ENCODE peak calls at places on chromosomes 12 and 14, in five cellular contexts. One of them, this sample, is unnamed.

GRCh38 chr12:130074661-130075406 is 87.4 kb upstream of the FZD10 start:
- DNase-seq in upper lobe of right lung: no peak
- DNase-seq in HFF-Myc: no peak
- DNase-seq in fibroblast of the aortic adventitia: no peak
- DNase-seq in fibroblast of lung: no peak
- DNase-seq in this sample: no peak

GRCh38 chr12:108750471-108751402 is 19.4 kb upstream of the CORO1C start:
- DNase-seq in fibroblast of lung: no peak
- DNase-seq in fibroblast of the aortic adventitia: peak
- DNase-seq in HFF-Myc: no peak
- DNase-seq in upper lobe of right lung: peak
- DNase-seq in this sample: no peak

GRCh38 chr14:93926209-93926872 is 803 bp upstream of the FAM181A start:
- DNase-seq in HFF-Myc: no peak
- DNase-seq in fibroblast of the aortic adventitia: no peak
- DNase-seq in upper lobe of right lung: no peak
- DNase-seq in fibroblast of lung: no peak
- DNase-seq in this sample: no peak

GRCh38 chr14:34030864-34031263 is 80.0 kb upstream of the EGLN3 start:
- DNase-seq in HFF-Myc: peak
- DNase-seq in upper lobe of right lung: no peak
- DNase-seq in fibroblast of lung: peak
- DNase-seq in fibroblast of the aortic adventitia: peak
- DNase-seq in this sample: peak

GRCh38 chr14:53663709-53664108 is 292.9 kb downstream of the BMP4 start:
- DNase-seq in fibroblast of the aortic adventitia: peak
- DNase-seq in upper lobe of right lung: no peak
- DNase-seq in HFF-Myc: no peak
- DNase-seq in fibroblast of lung: peak
- DNase-seq in this sample: peak

GRCh38 chr12:65532744-65533143 is 254.3 kb downstream of the MSRB3 start:
- DNase-seq in fibroblast of the aortic adventitia: peak
- DNase-seq in fibroblast of lung: peak
- DNase-seq in upper lobe of right lung: no peak
- DNase-seq in HFF-Myc: peak
- DNase-seq in this sample: peak

GRCh38 chr12:77696183-77696582 is 134.5 kb upstream of the NAV3 start:
- DNase-seq in fibroblast of lung: no peak
- DNase-seq in fibroblast of the aortic adventitia: peak
- DNase-seq in upper lobe of right lung: no peak
- DNase-seq in HFF-Myc: no peak
- DNase-seq in this sample: no peak

GRCh38 chr12:111221296-111222026 is 147.4 kb downstream of the PHETA1 start:
- DNase-seq in fibroblast of lung: no peak
- DNase-seq in fibroblast of the aortic adventitia: no peak
- DNase-seq in HFF-Myc: no peak
- DNase-seq in upper lobe of right lung: no peak
- DNase-seq in this sample: no peak

GRCh38 chr12:76037130-76038105 is 5.8 kb upstream of the PHLDA1 start:
- DNase-seq in fibroblast of the aortic adventitia: peak
- DNase-seq in fibroblast of lung: peak
- DNase-seq in upper lobe of right lung: no peak
- DNase-seq in HFF-Myc: peak
- DNase-seq in this sample: peak

GRCh38 chr12:101982307-101982706 is 79.5 kb downstream of the WASHC3 start:
- DNase-seq in fibroblast of lung: no peak
- DNase-seq in fibroblast of the aortic adventitia: no peak
- DNase-seq in HFF-Myc: no peak
- DNase-seq in upper lobe of right lung: no peak
- DNase-seq in this sample: no peak

GRCh38 chr12:77847665-77848431 is 17.2 kb downstream of the NAV3 start:
- DNase-seq in HFF-Myc: peak
- DNase-seq in fibroblast of the aortic adventitia: peak
- DNase-seq in fibroblast of lung: peak
- DNase-seq in upper lobe of right lung: no peak
- DNase-seq in this sample: peak

GRCh38 chr12:26205298-26205697 is 9.9 kb downstream of the SSPN start:
- DNase-seq in upper lobe of right lung: no peak
- DNase-seq in HFF-Myc: no peak
- DNase-seq in fibroblast of lung: no peak
- DNase-seq in fibroblast of the aortic adventitia: no peak
- DNase-seq in this sample: no peak

GRCh38 chr12:27334052-27334720 is 1.6 kb downstream of the BMAL2 start:
- DNase-seq in fibroblast of lung: no peak
- DNase-seq in upper lobe of right lung: no peak
- DNase-seq in fibroblast of the aortic adventitia: no peak
- DNase-seq in HFF-Myc: no peak
- DNase-seq in this sample: no peak

GRCh38 chr14:93231129-93231979 is 24.3 kb downstream of the UBR7 start:
- DNase-seq in fibroblast of lung: peak
- DNase-seq in upper lobe of right lung: peak
- DNase-seq in fibroblast of the aortic adventitia: peak
- DNase-seq in HFF-Myc: no peak
- DNase-seq in this sample: peak

GRCh38 chr14:81310606-81311005 is 89.5 kb downstream of the STON2 start:
- DNase-seq in fibroblast of the aortic adventitia: no peak
- DNase-seq in upper lobe of right lung: no peak
- DNase-seq in fibroblast of lung: no peak
- DNase-seq in HFF-Myc: no peak
- DNase-seq in this sample: no peak

GRCh38 chr12:75658826-75659823 is 147.7 kb upstream of the KRR1 start:
- DNase-seq in fibroblast of the aortic adventitia: peak
- DNase-seq in fibroblast of lung: peak
- DNase-seq in upper lobe of right lung: no peak
- DNase-seq in HFF-Myc: peak
- DNase-seq in this sample: peak

GRCh38 chr12:74490390-74491064 is 47.1 kb upstream of the ATXN7L3B start:
- DNase-seq in HFF-Myc: no peak
- DNase-seq in upper lobe of right lung: no peak
- DNase-seq in fibroblast of lung: no peak
- DNase-seq in fibroblast of the aortic adventitia: no peak
- DNase-seq in this sample: no peak

GRCh38 chr12:123445388-123446344 is 9.2 kb upstream of the RILPL2 start:
- DNase-seq in fibroblast of the aortic adventitia: peak
- DNase-seq in fibroblast of lung: peak
- DNase-seq in upper lobe of right lung: peak
- DNase-seq in HFF-Myc: no peak
- DNase-seq in this sample: peak

GRCh38 chr12:71397433-71397954 is 42.1 kb upstream of the LGR5 start:
- DNase-seq in HFF-Myc: no peak
- DNase-seq in fibroblast of the aortic adventitia: peak
- DNase-seq in fibroblast of lung: no peak
- DNase-seq in upper lobe of right lung: no peak
- DNase-seq in this sample: no peak

GRCh38 chr12:19477071-19477470 is 37.8 kb downstream of the AEBP2 start:
- DNase-seq in fibroblast of the aortic adventitia: no peak
- DNase-seq in fibroblast of lung: no peak
- DNase-seq in upper lobe of right lung: no peak
- DNase-seq in HFF-Myc: no peak
- DNase-seq in this sample: no peak

GRCh38 chr12:72075891-72076557 is 137.4 kb downstream of the TPH2 start:
- DNase-seq in HFF-Myc: no peak
- DNase-seq in fibroblast of lung: no peak
- DNase-seq in fibroblast of the aortic adventitia: no peak
- DNase-seq in upper lobe of right lung: peak
- DNase-seq in this sample: no peak

GRCh38 chr14:94769413-94770250 is at the start of gene GSC:
- DNase-seq in HFF-Myc: no peak
- DNase-seq in upper lobe of right lung: no peak
- DNase-seq in fibroblast of lung: no peak
- DNase-seq in fibroblast of the aortic adventitia: peak
- DNase-seq in this sample: peak

GRCh38 chr14:31161274-31161673 is 46.3 kb downstream of the HECTD1 start:
- DNase-seq in fibroblast of the aortic adventitia: no peak
- DNase-seq in fibroblast of lung: no peak
- DNase-seq in HFF-Myc: no peak
- DNase-seq in upper lobe of right lung: no peak
- DNase-seq in this sample: no peak

GRCh38 chr12:74899031-74899829 is 310.4 kb downstream of the KCNC2 start:
- DNase-seq in upper lobe of right lung: no peak
- DNase-seq in HFF-Myc: no peak
- DNase-seq in fibroblast of lung: no peak
- DNase-seq in fibroblast of the aortic adventitia: peak
- DNase-seq in this sample: no peak

GRCh38 chr12:51082561-51083139 is 746 bp downstream of the CSRNP2 start:
- DNase-seq in fibroblast of the aortic adventitia: peak
- DNase-seq in upper lobe of right lung: no peak
- DNase-seq in HFF-Myc: no peak
- DNase-seq in fibroblast of lung: peak
- DNase-seq in this sample: peak

GRCh38 chr12:128827724-128828123 is 4.0 kb upstream of the SLC15A4 start:
- DNase-seq in fibroblast of the aortic adventitia: no peak
- DNase-seq in upper lobe of right lung: no peak
- DNase-seq in HFF-Myc: no peak
- DNase-seq in fibroblast of lung: no peak
- DNase-seq in this sample: no peak

GRCh38 chr12:128823216-128823915 is 392 bp downstream of the SLC15A4 start:
- DNase-seq in fibroblast of lung: no peak
- DNase-seq in upper lobe of right lung: peak
- DNase-seq in HFF-Myc: no peak
- DNase-seq in fibroblast of the aortic adventitia: no peak
- DNase-seq in this sample: no peak

GRCh38 chr12:128825845-128826244 is 2.1 kb upstream of the SLC15A4 start:
- DNase-seq in HFF-Myc: no peak
- DNase-seq in fibroblast of the aortic adventitia: no peak
- DNase-seq in fibroblast of lung: no peak
- DNase-seq in upper lobe of right lung: no peak
- DNase-seq in this sample: no peak

GRCh38 chr12:128820723-128821432 is 2.9 kb downstream of the SLC15A4 start:
- DNase-seq in fibroblast of lung: no peak
- DNase-seq in upper lobe of right lung: no peak
- DNase-seq in fibroblast of the aortic adventitia: no peak
- DNase-seq in HFF-Myc: no peak
- DNase-seq in this sample: no peak

GRCh38 chr12:128823916-128824839 is at the start of gene SLC15A4:
- DNase-seq in upper lobe of right lung: peak
- DNase-seq in fibroblast of the aortic adventitia: peak
- DNase-seq in HFF-Myc: no peak
- DNase-seq in fibroblast of lung: peak
- DNase-seq in this sample: peak
- TF ChIP-seq CTCF in upper lobe of right lung: no peak
- TF ChIP-seq CTCF in fibroblast of the aortic adventitia: peak
- TF ChIP-seq CTCF in HFF-Myc: no peak
- TF ChIP-seq CTCF in fibroblast of lung: peak
- TF ChIP-seq CTCF in this sample: peak

DNA sequence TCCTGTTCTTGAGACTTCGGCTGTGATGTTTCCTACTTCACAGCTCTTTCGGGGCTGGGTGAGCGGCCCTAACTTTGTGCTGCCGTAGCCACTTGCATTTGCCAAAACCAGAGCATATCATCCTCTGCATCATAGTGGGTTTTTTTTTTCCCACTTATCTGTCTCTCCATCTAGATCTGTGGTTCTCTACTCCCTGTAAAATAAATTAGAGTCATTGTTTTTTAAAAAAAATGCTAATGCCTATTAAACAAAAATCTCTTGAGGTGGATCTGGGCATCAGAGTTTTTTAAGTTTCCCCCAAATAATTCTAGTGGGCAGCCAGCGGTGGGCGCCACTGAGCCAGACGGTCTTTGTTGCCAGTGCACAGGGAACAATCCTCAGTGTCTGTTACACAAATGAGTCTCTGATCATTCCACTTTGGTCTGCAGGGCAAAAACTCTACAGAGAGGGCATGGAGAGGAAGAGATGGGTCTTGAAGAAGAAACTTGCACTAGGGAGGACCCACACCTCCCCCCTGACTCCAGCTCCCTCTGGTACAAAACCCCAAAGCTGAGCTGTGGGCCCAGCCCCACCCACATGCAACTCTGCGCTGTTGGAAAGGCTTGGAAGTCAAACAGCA is 62.4 kb upstream of the BCL2L14 start:
- DNase-seq in upper lobe of right lung: no peak
- DNase-seq in fibroblast of lung: no peak
- DNase-seq in fibroblast of the aortic adventitia: no peak
- DNase-seq in HFF-Myc: no peak
- DNase-seq in this sample: no peak
- TF ChIP-seq CTCF in upper lobe of right lung: peak
- TF ChIP-seq CTCF in fibroblast of lung: peak
- TF ChIP-seq CTCF in fibroblast of the aortic adventitia: no peak
- TF ChIP-seq CTCF in HFF-Myc: peak
- TF ChIP-seq CTCF in this sample: peak

DNA sequence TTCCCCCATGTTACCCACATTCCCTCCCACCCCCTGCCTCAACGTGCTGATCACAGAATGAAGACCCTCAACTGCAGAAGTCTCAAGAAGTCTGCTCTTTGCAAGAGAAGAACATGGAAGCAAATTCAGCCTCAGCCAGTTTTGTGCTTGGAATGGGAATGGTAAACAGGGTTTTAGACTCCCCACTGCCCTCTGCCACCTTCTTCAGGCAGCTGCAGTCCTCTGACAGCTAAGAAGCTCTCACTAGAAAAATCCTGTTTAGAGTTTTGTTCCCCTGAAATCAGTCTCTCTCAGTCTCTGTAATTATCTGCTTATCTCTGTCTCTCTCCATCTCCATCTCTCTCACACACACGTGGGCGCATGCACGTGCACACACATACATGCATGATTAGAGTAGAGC is 85.4 kb downstream of the CRACR2A start:
- DNase-seq in fibroblast of the aortic adventitia: no peak
- DNase-seq in HFF-Myc: no peak
- DNase-seq in upper lobe of right lung: no peak
- DNase-seq in fibroblast of lung: no peak
- DNase-seq in this sample: no peak
- TF ChIP-seq CTCF in fibroblast of the aortic adventitia: peak
- TF ChIP-seq CTCF in HFF-Myc: no peak
- TF ChIP-seq CTCF in upper lobe of right lung: no peak
- TF ChIP-seq CTCF in fibroblast of lung: no peak
- TF ChIP-seq CTCF in this sample: no peak

DNA sequence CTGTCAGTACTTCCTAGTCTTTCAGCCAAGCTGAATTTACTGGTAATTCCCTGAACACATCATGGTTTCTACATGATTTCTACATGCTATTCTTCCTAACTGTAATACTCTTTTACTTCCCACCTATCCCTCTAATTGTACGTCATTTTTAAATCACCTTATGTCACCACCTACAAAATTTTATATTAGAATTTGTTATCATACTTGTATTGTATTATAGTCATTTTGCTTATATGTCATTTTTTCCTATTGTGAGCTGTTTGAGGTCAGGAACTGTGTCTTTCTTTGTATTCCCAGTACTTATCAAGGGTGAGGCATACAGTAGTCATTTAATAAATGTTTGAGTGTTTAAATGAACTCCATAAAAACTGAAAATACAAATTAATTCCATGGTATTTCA is 86.6 kb downstream of the USP15 start:
- DNase-seq in upper lobe of right lung: no peak
- DNase-seq in fibroblast of lung: no peak
- DNase-seq in fibroblast of the aortic adventitia: no peak
- DNase-seq in HFF-Myc: no peak
- DNase-seq in this sample: no peak
- TF ChIP-seq CTCF in upper lobe of right lung: no peak
- TF ChIP-seq CTCF in fibroblast of lung: no peak
- TF ChIP-seq CTCF in fibroblast of the aortic adventitia: no peak
- TF ChIP-seq CTCF in HFF-Myc: no peak
- TF ChIP-seq CTCF in this sample: no peak

GRCh38 chr14:37583358-37584210 is 11.5 kb downstream of the FOXA1 start:
- DNase-seq in upper lobe of right lung: peak
- DNase-seq in fibroblast of the aortic adventitia: no peak
- DNase-seq in HFF-Myc: no peak
- DNase-seq in fibroblast of lung: no peak
- DNase-seq in this sample: no peak
- TF ChIP-seq CTCF in upper lobe of right lung: no peak
- TF ChIP-seq CTCF in fibroblast of the aortic adventitia: no peak
- TF ChIP-seq CTCF in HFF-Myc: no peak
- TF ChIP-seq CTCF in fibroblast of lung: no peak
- TF ChIP-seq CTCF in this sample: no peak

GRCh38 chr12:18160901-18161300 is 70.9 kb upstream of the RERGL start:
- DNase-seq in HFF-Myc: no peak
- DNase-seq in fibroblast of the aortic adventitia: no peak
- DNase-seq in fibroblast of lung: no peak
- DNase-seq in upper lobe of right lung: no peak
- DNase-seq in this sample: no peak
- TF ChIP-seq CTCF in HFF-Myc: no peak
- TF ChIP-seq CTCF in fibroblast of the aortic adventitia: no peak
- TF ChIP-seq CTCF in fibroblast of lung: no peak
- TF ChIP-seq CTCF in upper lobe of right lung: no peak
- TF ChIP-seq CTCF in this sample: no peak

This sample was measured in fibroblast of pulmonary artery.